ENCODE peak calls at places on chromosomes 16 and 17, in eight cellular contexts. R, P, A, Y, E, V, S and H are unnamed samples.

GRCh38 chr17:49574283-49574892 is 1.3 kb upstream of the NXPH3 start:
- DNase-seq in R (no peak), A (no peak), V (no peak), Y (no peak), E (peak), S (no peak), P (no peak), H (no peak)

GRCh38 chr16:71846443-71846842 is 667 bp downstream of the ATXN1L start:
- DNase-seq in A (no peak), E (no peak), R (peak), P (peak), Y (no peak), S (peak), V (no peak), H (peak)

GRCh38 chr16:53346-54236 is at the start of the genes POLR3K and SNRNP25:
- DNase-seq in E (peak), R (peak), A (peak), P (peak), S (peak), V (peak), Y (peak), H (peak)

GRCh38 chr17:79986441-79987186 is 49.1 kb downstream of the TBC1D16 start:
- DNase-seq in V (no peak), E (no peak), A (no peak), Y (peak), S (peak), R (no peak), P (no peak), H (peak)

GRCh38 chr16:56713794-56714193 is 16.1 kb upstream of the NUP93 start:
- DNase-seq in P (no peak), Y (no peak), R (no peak), E (no peak), S (no peak), A (no peak), V (no peak), H (no peak)

GRCh38 chr17:9828296-9829059 is 2.8 kb downstream of the GLP2R start:
- DNase-seq in A (no peak), P (no peak), E (no peak), S (no peak), Y (peak), V (no peak), R (peak), H (peak)

GRCh38 chr17:30340957-30341356 is 7.1 kb upstream of the TMIGD1 start:
- DNase-seq in S (no peak), A (no peak), V (no peak), R (no peak), P (no peak), Y (no peak), E (no peak), H (no peak)

GRCh38 chr17:3983945-3984484 is 19.8 kb upstream of the ATP2A3 start:
- DNase-seq in P (no peak), Y (peak), E (peak), A (no peak), R (peak), V (no peak), S (no peak), H (peak)

GRCh38 chr17:46122486-46122871 is 70.8 kb downstream of the KANSL1 start:
- DNase-seq in S (no peak), P (no peak), E (no peak), Y (no peak), V (no peak), R (no peak), A (no peak), H (no peak)

GRCh38 chr17:71801301-71801700 is 319.5 kb upstream of the SOX9 start:
- DNase-seq in V (no peak), A (no peak), P (no peak), S (no peak), E (no peak), R (peak), Y (no peak), H (no peak)

GRCh38 chr17:38915639-38915995 is 9.8 kb upstream of the LASP1NB start:
- DNase-seq in Y (no peak), P (no peak), A (no peak), V (no peak), R (no peak), S (peak), E (no peak), H (no peak)

GRCh38 chr17:36198831-36199465 is 2.4 kb upstream of the CCL3L1 start:
- DNase-seq in E (no peak), R (no peak), S (no peak), Y (no peak), P (no peak), A (no peak), V (no peak), H (no peak)

GRCh38 chr17:73119631-73120030 is 27.1 kb upstream of the SLC39A11 start:
- DNase-seq in R (no peak), P (no peak), V (no peak), Y (no peak), A (no peak), E (no peak), S (no peak), H (no peak)